ENCODE peak calls at places on chromosomes 5 and 9, in six cellular contexts. C is GM12878, V is HepG2, U is K562, R is GM12891, K is H1. Z is an unnamed sample.

GRCh38 chr5:116764941-116765340 is 190.3 kb upstream of the SEMA6A start:
- DNase-seq in C (peak), V (no peak), U (no peak), R (no peak), K (no peak), Z (no peak)

GRCh38 chr5:178356459-178356872 is 123.9 kb upstream of the PHYKPL start:
- DNase-seq in C (no peak), V (no peak), U (no peak), R (no peak), K (no peak), Z (no peak)

GRCh38 chr5:54705994-54706616 is 188.5 kb downstream of the SNX18 start:
- DNase-seq in C (no peak), V (no peak), U (no peak), R (no peak), K (no peak), Z (no peak)

GRCh38 chr5:177041936-177042335 is 19.4 kb downstream of the ZNF346 start:
- DNase-seq in C (no peak), V (no peak), U (no peak), R (no peak), K (no peak), Z (no peak)

GRCh38 chr9:112132356-112132755 is 42.7 kb downstream of the SUSD1 start:
- DNase-seq in C (no peak), V (no peak), U (no peak), R (no peak), K (no peak), Z (no peak)

GRCh38 chr9:3585616-3586015 is 59.8 kb upstream of the RFX3 start:
- DNase-seq in C (no peak), V (no peak), U (no peak), R (no peak), K (no peak), Z (no peak)

GRCh38 chr9:120383999-120384924 is 195.7 kb downstream of the CDK5RAP2 start:
- DNase-seq in C (no peak), V (peak), U (no peak), R (no peak), K (no peak), Z (no peak)

GRCh38 chr5:146766013-146766412 is 112.5 kb downstream of the PPP2R2B start:
- DNase-seq in C (no peak), V (no peak), U (no peak), R (no peak), K (no peak), Z (no peak)

GRCh38 chr5:164097747-164098146 is 592.3 kb downstream of the MAT2B start:
- DNase-seq in C (no peak), V (no peak), U (no peak), R (no peak), K (no peak), Z (no peak)

GRCh38 chr9:114080195-114080772 is 2.2 kb upstream of the AMBP start:
- DNase-seq in C (no peak), V (no peak), U (no peak), R (no peak), K (no peak), Z (no peak)

GRCh38 chr5:34789021-34789531 is 49.9 kb upstream of the TTC23L start:
- DNase-seq in C (no peak), V (no peak), U (no peak), R (no peak), K (no peak), Z (no peak)

GRCh38 chr9:755454-756381 is 85.8 kb upstream of the DMRT1 start:
- DNase-seq in C (no peak), V (peak), U (no peak), R (no peak), K (peak), Z (no peak)

GRCh38 chr5:59758566-59758965 is 135.0 kb downstream of the PDE4D start:
- DNase-seq in C (no peak), V (no peak), U (no peak), R (no peak), K (no peak), Z (no peak)

GRCh38 chr5:139272471-139273321 is 20.8 kb upstream of the MATR3 start:
- DNase-seq in C (no peak), V (peak), U (no peak), R (no peak), K (no peak), Z (no peak)

GRCh38 chr9:133979921-133980863 is 11.9 kb downstream of the VAV2 start:
- DNase-seq in C (no peak), V (no peak), U (no peak), R (no peak), K (no peak), Z (no peak)

GRCh38 chr5:8831854-8832253 is 714.0 kb downstream of the SEMA5A start:
- DNase-seq in C (no peak), V (no peak), U (no peak), R (no peak), K (no peak), Z (no peak)

GRCh38 chr5:65721050-65721774 is 697 bp downstream of the SGTB start:
- DNase-seq in C (no peak), V (peak), U (peak), R (no peak), K (no peak), Z (no peak)

GRCh38 chr5:9545301-9545958 is 445 bp downstream of the SEMA5A start:
- DNase-seq in C (no peak), V (no peak), U (no peak), R (no peak), K (no peak), Z (no peak)

GRCh38 chr5:41511241-41511640 is 840 bp upstream of the PLCXD3 start:
- DNase-seq in C (no peak), V (no peak), U (no peak), R (no peak), K (no peak), Z (no peak)

GRCh38 chr9:134474058-134474370 is 147.8 kb downstream of the RXRA start:
- DNase-seq in C (no peak), V (no peak), U (no peak), R (no peak), K (no peak), Z (no peak)

GRCh38 chr9:97788763-97789663 is 64.0 kb upstream of the FOXE1 start:
- DNase-seq in C (no peak), V (peak), U (no peak), R (no peak), K (no peak), Z (no peak)

GRCh38 chr9:18673179-18673578 is 199.2 kb downstream of the ADAMTSL1 start:
- DNase-seq in C (no peak), V (no peak), U (no peak), R (no peak), K (no peak), Z (no peak)

GRCh38 chr5:143196601-143197259 is 206.8 kb downstream of the NR3C1 start:
- DNase-seq in C (no peak), V (peak), U (no peak), R (no peak), K (no peak), Z (no peak)

GRCh38 chr5:138455191-138455930 is 9.9 kb upstream of the EGR1 start:
- DNase-seq in C (no peak), V (no peak), U (no peak), R (no peak), K (no peak), Z (no peak)

GRCh38 chr5:72517961-72518690 is 10.9 kb upstream of the ZNF366 start:
- DNase-seq in C (no peak), V (peak), U (no peak), R (no peak), K (no peak), Z (no peak)

GRCh38 chr5:78268361-78268760 is 26.1 kb downstream of the AP3B1 start:
- DNase-seq in C (no peak), V (no peak), U (no peak), R (no peak), K (no peak), Z (no peak)

GRCh38 chr5:133353741-133354140 is 258.6 kb downstream of the FSTL4 start:
- DNase-seq in C (no peak), V (no peak), U (no peak), R (no peak), K (no peak), Z (no peak)

DNA sequence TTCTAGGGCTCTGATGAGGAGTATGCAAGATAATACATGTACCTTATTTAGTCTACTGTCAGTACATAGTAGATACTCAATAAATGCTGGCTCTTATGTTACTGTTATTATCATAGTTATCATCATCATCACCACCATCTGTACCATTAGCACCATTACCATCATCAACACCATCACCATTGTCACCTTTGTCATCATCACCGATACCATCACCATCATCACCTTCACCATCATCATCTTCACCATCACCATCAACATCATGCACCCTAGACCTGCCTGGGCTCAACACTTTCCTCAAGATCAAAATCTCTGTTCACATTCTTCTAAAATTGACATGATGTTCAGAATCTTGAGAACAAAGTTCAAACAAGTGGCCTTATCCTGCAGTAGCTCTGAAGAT is 126.2 kb upstream of the PANK3 start:
- DNase-seq in C (no peak), V (no peak), U (no peak), R (no peak), K (no peak), Z (no peak)
- TF ChIP-seq POLR2A in C (no peak), V (no peak), U (no peak), R (no peak), K (no peak), Z (no peak)

GRCh38 chr5:135719428-135720063 is 114.9 kb upstream of the SLC25A48 start:
- DNase-seq in C (no peak), V (no peak), U (no peak), R (no peak), K (no peak), Z (no peak)

GRCh38 chr5:135718151-135718550 is 116.3 kb upstream of the SLC25A48 start:
- DNase-seq in C (no peak), V (no peak), U (no peak), R (no peak), K (no peak), Z (no peak)

GRCh38 chr5:135714126-135714894 is 120.2 kb upstream of the SLC25A48 start:
- DNase-seq in C (no peak), V (no peak), U (no peak), R (no peak), K (no peak), Z (no peak)

GRCh38 chr5:135713516-135713915 is 120.9 kb upstream of the SLC25A48 start:
- DNase-seq in C (no peak), V (no peak), U (no peak), R (no peak), K (no peak), Z (no peak)

DNA sequence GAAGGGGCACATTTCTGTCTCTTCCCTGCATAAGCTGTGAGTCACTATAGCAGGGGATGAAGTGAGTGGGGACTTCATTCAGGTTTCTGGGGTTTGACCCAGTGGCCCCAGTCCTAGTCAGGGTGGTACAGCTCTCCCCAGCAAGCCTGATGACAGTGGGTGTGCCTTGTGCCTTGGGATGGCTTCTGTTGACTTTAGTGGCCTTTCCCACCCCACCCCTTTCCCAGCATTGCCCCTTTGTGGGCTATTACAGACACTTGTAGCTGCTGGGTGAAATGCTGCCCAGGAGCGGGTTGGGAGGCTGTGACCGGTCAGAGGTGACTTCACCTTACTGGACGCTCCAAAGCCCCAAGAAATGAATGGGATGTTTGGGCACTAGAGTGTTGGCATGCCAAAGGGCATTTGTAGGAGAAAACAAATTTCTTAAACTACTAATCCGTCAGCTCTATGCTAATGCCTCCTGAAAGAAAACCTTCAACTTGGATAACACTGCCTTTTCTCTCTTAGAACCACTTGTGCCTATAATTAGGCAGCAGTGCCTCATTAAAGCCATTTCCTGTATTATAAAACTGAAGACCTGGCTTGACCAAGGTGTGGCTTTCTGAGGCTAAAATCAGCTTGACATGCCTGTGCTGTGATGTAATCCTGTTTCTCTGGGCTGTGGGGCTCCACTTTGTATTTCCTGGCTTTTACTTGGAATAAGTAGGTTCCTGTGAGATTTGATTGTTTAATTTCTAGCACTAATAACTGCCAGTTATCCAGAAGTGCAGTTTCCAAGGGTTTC is 119.0 kb upstream of the SLC25A48 start:
- DNase-seq in C (no peak), V (no peak), U (no peak), R (no peak), K (no peak), Z (no peak)
- TF ChIP-seq TAF1 in C (no peak), V (no peak), U (no peak), R (no peak), K (no peak), Z (no peak)

GRCh38 chr9:38068616-38068865 is 486 bp downstream of the SHB start:
- DNase-seq in C (no peak), V (no peak), U (peak), R (peak), K (no peak), Z (no peak)

GRCh38 chr9:38066907-38067610 is 2.0 kb downstream of the SHB start:
- DNase-seq in C (no peak), V (no peak), U (peak), R (no peak), K (no peak), Z (no peak)

GRCh38 chr9:38067611-38067891 is 1.5 kb downstream of the SHB start:
- DNase-seq in C (no peak), V (no peak), U (no peak), R (no peak), K (peak), Z (no peak)

GRCh38 chr9:38067892-38068615 is 973 bp downstream of the SHB start:
- DNase-seq in C (no peak), V (no peak), U (peak), R (peak), K (peak), Z (no peak)

GRCh38 chr9:38068866-38069628 is at the start of gene SHB:
- DNase-seq in C (no peak), V (peak), U (peak), R (peak), K (peak), Z (peak)
- TF ChIP-seq POLR2A in C (peak), V (no peak), U (peak), R (no peak), K (peak), Z (peak)

GRCh38 chr5:89968870-89969472 is 440.6 kb downstream of the CETN3 start:
- DNase-seq in C (no peak), V (no peak), U (no peak), R (no peak), K (no peak), Z (no peak)
- TF ChIP-seq TAF1 in C (no peak), V (no peak), U (no peak), R (no peak), K (no peak), Z (no peak)

DNA sequence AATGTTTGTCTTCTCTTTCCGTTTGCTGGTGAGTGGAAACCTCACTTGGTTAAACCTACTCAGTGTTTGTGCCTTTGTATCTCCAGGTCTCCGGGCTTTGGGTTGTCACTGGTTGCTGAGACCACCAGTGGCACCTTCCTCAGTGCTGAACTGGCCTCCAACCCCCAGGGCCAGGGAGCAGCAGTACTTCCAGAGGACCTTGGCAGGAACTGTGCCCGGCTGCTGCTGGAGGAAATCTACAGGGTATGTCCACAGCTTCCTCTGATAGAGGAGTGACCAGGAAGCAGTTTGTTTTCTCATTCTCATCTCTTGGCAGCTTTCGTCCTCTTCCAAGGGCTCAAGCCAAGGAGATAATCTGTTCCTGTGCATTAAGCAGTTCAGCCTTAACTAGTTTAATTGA is 51.7 kb downstream of the RCL1 start:
- DNase-seq in C (no peak), V (no peak), U (no peak), R (no peak), K (no peak), Z (no peak)
- TF ChIP-seq POLR2A in C (no peak), V (no peak), U (no peak), R (no peak), K (no peak), Z (no peak)

DNA sequence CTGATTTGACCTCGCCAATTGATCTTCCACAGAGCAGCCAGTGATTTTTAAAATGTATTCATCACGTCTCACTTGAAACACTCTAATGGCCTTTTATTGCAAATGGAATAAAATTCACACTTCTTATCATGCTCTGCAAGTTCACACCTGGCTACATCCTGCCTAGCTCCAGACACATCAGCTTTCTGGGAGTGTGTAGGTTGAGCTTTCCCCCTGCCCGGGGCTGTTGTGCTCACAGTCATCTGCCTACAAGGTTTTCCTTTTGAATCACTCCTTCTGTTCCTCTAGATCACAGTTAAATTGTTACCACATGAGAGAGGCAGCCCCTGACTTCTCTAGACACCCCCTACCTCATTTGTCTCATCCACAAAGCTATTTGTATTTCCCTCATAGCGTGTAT is 674.5 kb downstream of the PRELID2 start:
- DNase-seq in C (no peak), V (no peak), U (no peak), R (no peak), K (no peak), Z (no peak)
- TF ChIP-seq TAF1 in C (no peak), V (no peak), U (no peak), R (no peak), K (no peak), Z (no peak)

GRCh38 chr9:35689601-35690446 is at the start of gene TPM2:
- DNase-seq in C (no peak), V (no peak), U (peak), R (peak), K (peak), Z (no peak)
- TF ChIP-seq POLR2A in C (no peak), V (no peak), U (no peak), R (peak), K (no peak), Z (no peak)

GRCh38 chr5:149677721-149678120 is 52.4 kb upstream of the PPARGC1B start:
- DNase-seq in C (peak), V (no peak), U (no peak), R (no peak), K (no peak), Z (no peak)
- TF ChIP-seq TAF1 in C (no peak), V (no peak), U (no peak), R (no peak), K (no peak), Z (no peak)

GRCh38 chr5:1929108-1929991 is 46.6 kb upstream of the IRX4 start:
- DNase-seq in C (no peak), V (no peak), U (no peak), R (no peak), K (no peak), Z (no peak)
- TF ChIP-seq POLR2A in C (no peak), V (no peak), U (no peak), R (no peak), K (no peak), Z (no peak)